ENCODE peak calls at places on chromosomes 6 and 20, in seven cellular contexts. I, D, E, B, A, M and T are unnamed samples.

GRCh38 chr20:63254536-63255384 is 497 bp upstream of the NKAIN4 start:
- DNase-seq in M (no peak), I (no peak), B (no peak), A (no peak), E (no peak), D (no peak), T (no peak)

GRCh38 chr20:59771506-59772372 is 161.7 kb downstream of the SYCP2 start:
- DNase-seq in D (no peak), I (no peak), B (no peak), E (no peak), A (no peak), M (no peak), T (no peak)

GRCh38 chr6:131909408-131910218 is 41.6 kb downstream of the CCN2 start:
- DNase-seq in M (peak; percentile 85), D (peak; percentile 59), B (peak; percentile 80), I (peak; percentile 50), E (peak; percentile 47), A (peak; percentile 89), T (no peak)

GRCh38 chr6:4225207-4225872 is 90.0 kb upstream of the ECI2 start:
- DNase-seq in B (no peak), I (no peak), A (no peak), D (no peak), E (no peak), M (peak; percentile 58), T (no peak)

GRCh38 chr6:89044988-89045387 is 35.6 kb upstream of the PNRC1 start:
- DNase-seq in I (no peak), M (no peak), E (no peak), B (no peak), D (no peak), A (peak; percentile 53), T (no peak)

GRCh38 chr20:32823737-32824588 is 4.2 kb downstream of the MAPRE1 start:
- DNase-seq in I (no peak), E (no peak), A (no peak), D (no peak), M (peak; percentile 63), B (no peak), T (no peak)

GRCh38 chr6:81002126-81002525 is 750.4 kb downstream of the TENT5A start:
- DNase-seq in D (no peak), M (peak; percentile 60), E (no peak), B (no peak), A (no peak), I (no peak), T (no peak)

GRCh38 chr20:43590036-43590391 is 723 bp upstream of the IFT52 start:
- DNase-seq in E (no peak), A (peak; percentile 44), D (no peak), I (no peak), B (no peak), M (no peak), T (no peak)

GRCh38 chr6:105094133-105094640 is 85.6 kb downstream of the POPDC3 start:
- DNase-seq in B (no peak), E (no peak), M (no peak), I (no peak), A (no peak), D (no peak), T (no peak)

GRCh38 chr6:54981647-54982046 is 135.1 kb downstream of the FAM83B start:
- DNase-seq in A (no peak), I (no peak), B (peak; percentile 1), D (no peak), E (peak; percentile 29), M (peak; percentile 16), T (peak; percentile 24)

GRCh38 chr6:46290435-46290834 is 119.7 kb upstream of the ENPP5 start:
- DNase-seq in D (no peak), M (no peak), I (no peak), A (no peak), E (no peak), B (no peak), T (no peak)

GRCh38 chr20:3420211-3420707 is 12.8 kb upstream of the DNAAF9 start:
- DNase-seq in A (peak; percentile 54), E (no peak), I (no peak), D (no peak), M (peak; percentile 82), B (peak; percentile 13), T (peak; percentile 93)

GRCh38 chr20:32445539-32446273 is 87.6 kb downstream of the ASXL1 start:
- DNase-seq in E (no peak), D (no peak), A (no peak), M (no peak), B (no peak), I (no peak), T (no peak)

GRCh38 chr6:69795469-69796080 is 1.2 kb downstream of the LMBRD1 start:
- DNase-seq in I (no peak), D (no peak), E (no peak), M (peak; percentile 16), B (no peak), A (no peak), T (no peak)

GRCh38 chr6:116386581-116387299 is 16.0 kb downstream of the DSE start:
- DNase-seq in I (no peak), M (peak; percentile 54), B (peak; percentile 59), D (no peak), A (no peak), E (no peak), T (no peak)

GRCh38 chr20:13180986-13181889 is 39.8 kb upstream of the ISM1 start:
- DNase-seq in D (no peak), B (no peak), A (no peak), E (no peak), M (no peak), I (no peak), T (no peak)

GRCh38 chr20:62359491-62360121 is 7.5 kb downstream of the LAMA5 start:
- DNase-seq in B (peak; percentile 75), D (peak; percentile 36), E (no peak), A (no peak), M (peak; percentile 85), I (no peak), T (no peak)

DNA sequence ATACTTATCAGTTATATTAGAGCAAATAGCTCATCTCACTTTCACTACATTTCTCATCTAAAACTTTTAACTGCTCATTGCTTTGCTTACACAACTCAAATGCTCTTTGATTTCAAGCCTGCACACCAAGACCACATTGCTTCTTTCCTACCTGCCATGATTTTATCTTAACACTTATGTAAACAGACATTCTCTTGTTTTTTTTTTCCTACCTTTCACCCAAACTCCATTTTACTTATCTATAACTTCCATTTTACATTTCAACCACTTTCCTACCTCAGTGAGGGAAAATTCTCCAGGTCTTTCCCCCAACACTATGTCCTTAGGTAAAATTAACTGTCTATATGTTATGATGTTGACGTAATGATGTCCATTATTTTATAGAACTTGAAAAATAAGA is 24.0 kb downstream of the REPS1 start:
- DNase-seq in E (no peak), M (no peak), B (no peak), A (no peak), I (no peak), D (no peak), T (no peak)
- H3K4me3 ChIP-seq in E (no peak overlapping the region), M (no peak overlapping the region), B (no peak overlapping the region), A (no peak overlapping the region), I (no peak overlapping the region), D (no peak overlapping the region), T (no peak overlapping the region)

GRCh38 chr6:37624606-37625574 is 72.8 kb downstream of the MDGA1 start:
- DNase-seq in A (no peak), D (peak; percentile 56), M (no peak), E (no peak), I (no peak), B (no peak), T (no peak)

GRCh38 chr6:37620519-37620918 is 77.2 kb downstream of the MDGA1 start:
- DNase-seq in D (no peak), B (no peak), I (no peak), A (no peak), E (no peak), M (no peak), T (no peak)

GRCh38 chr6:37623666-37624065 is 74.0 kb downstream of the MDGA1 start:
- DNase-seq in D (no peak), A (no peak), I (no peak), E (no peak), M (no peak), B (no peak), T (no peak)

GRCh38 chr6:37624121-37624520 is 73.6 kb downstream of the MDGA1 start:
- DNase-seq in E (no peak), I (no peak), A (no peak), M (no peak), D (no peak), B (no peak), T (no peak)

GRCh38 chr6:37622639-37623038 is 75.0 kb downstream of the MDGA1 start:
- DNase-seq in D (no peak), A (no peak), M (no peak), B (no peak), I (no peak), E (no peak), T (no peak)
- H3K4me3 ChIP-seq in D (no peak overlapping the region), A (no peak overlapping the region), M (no peak overlapping the region), B (no peak overlapping the region), I (no peak overlapping the region), E (no peak overlapping the region), T (no peak overlapping the region)

DNA sequence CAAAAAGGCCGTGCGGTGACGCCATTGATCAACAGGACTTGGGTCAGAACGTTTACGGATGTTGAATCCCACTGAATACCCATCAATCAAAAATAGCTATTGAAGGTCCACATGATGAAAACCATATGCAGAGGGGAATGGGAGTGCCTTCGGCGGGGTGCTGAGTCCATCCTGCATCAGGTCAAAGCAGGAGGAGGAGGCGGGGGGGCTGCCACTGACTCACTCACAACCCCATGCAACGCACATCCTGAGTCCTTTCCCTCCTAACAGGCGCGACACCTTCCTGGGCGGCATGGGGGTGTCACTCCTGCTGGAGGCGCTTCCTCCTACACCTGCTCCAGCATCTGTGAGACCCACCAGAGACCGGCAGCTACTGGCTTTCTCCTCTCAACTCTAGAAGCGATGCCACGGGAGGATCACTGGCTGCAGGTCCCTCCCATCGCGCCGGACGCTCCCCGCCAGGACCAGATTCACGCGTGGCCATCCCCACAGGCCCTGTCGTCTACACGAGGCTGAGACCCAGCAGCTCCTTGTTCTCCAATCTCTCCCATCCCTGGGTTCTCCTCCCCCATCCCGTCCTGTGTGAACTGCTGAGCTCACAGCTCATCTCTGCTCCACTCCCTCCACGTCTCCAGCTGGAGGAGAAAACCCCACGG is 170.6 kb upstream of the THBS2 start:
- DNase-seq in B (no peak), I (no peak), E (no peak), M (no peak), D (no peak), A (no peak), T (no peak)
- H3K4me3 ChIP-seq in B (peak overlapping the region; percentile 45), I (no peak overlapping the region), E (peak overlapping the region; percentile 50), M (no peak overlapping the region), D (no peak overlapping the region), A (no peak overlapping the region), T (peak overlapping the region; percentile 4)

DNA sequence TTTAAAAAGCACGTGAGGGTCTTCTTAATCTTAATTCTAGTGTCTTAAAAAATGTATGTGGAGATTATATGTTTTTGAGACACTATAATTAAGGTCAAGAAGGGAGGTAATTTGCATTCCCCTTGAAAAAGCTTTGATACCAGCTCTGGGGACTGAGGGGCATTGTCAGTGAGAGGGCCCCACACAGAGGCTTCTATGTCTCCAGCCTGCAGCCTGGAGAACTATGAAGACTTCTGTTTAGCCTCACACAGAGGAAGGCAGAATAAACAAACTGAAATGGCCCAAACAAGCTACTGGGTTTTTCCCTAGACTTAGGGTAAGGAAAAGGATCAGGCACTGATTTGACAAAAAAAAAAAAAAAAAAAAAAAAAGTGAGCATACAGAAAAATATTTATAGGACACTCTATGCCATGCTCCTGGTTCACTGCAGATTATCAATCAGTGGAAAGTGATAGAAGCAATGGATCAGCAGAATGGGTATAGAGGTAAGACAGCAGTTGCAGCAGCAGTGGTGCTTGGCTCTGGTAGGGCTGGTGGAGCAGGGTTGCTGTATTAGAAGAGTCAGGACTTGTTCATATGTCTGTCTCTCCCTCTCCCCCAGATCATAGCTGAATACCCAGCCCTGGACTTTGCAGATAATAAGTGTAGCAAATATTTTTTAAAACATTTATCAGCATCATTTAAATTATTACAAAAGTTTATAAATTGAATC is 85.4 kb downstream of the KLHL32 start:
- DNase-seq in B (no peak), I (no peak), M (no peak), E (no peak), D (no peak), A (peak; percentile 72), T (no peak)
- H3K4me3 ChIP-seq in B (no peak overlapping the region), I (no peak overlapping the region), M (no peak overlapping the region), E (no peak overlapping the region), D (no peak overlapping the region), A (no peak overlapping the region), T (no peak overlapping the region)